ENCODE peak calls at places on chromosomes 11 and 22, in ten cellular contexts. F, E, O, C, B, Z, K, U, Q and X are unnamed samples.

GRCh38 chr11:118928108-118928869 is 2.6 kb upstream of the BCL9L start:
- DNase-seq in F (peak; percentile 95), E (peak; percentile 71), O (peak; percentile 90), C (peak; percentile 62), B (peak; percentile 96), Z (peak; percentile 81), K (peak; percentile 98), U (peak; percentile 94), Q (peak; percentile 78), X (peak; percentile 97)

GRCh38 chr11:35978891-35979290 is 35.0 kb downstream of the LDLRAD3 start:
- DNase-seq in F (no peak), E (no peak), O (no peak), C (no peak), B (no peak), Z (no peak), K (no peak), U (no peak), Q (no peak), X (no peak)

GRCh38 chr11:86999859-87000753 is 37.6 kb upstream of the TMEM135 start:
- DNase-seq in F (peak; percentile 36), E (no peak), O (no peak), C (no peak), B (peak; percentile 20), Z (no peak), K (peak; percentile 83), U (no peak), Q (no peak), X (no peak)

GRCh38 chr22:42292726-42293520 is 22.5 kb upstream of the TCF20 start:
- DNase-seq in F (no peak), E (no peak), O (no peak), C (no peak), B (peak; percentile 48), Z (no peak), K (no peak), U (no peak), Q (no peak), X (peak; percentile 84)

GRCh38 chr22:44685384-44686056 is 16.5 kb upstream of the PRR5 start:
- DNase-seq in F (peak; percentile 60), E (no peak), O (peak; percentile 63), C (peak; percentile 42), B (peak; percentile 48), Z (peak; percentile 72), K (peak; percentile 88), U (peak; percentile 77), Q (no peak), X (peak; percentile 86)

GRCh38 chr11:57414612-57415212 is 12.2 kb downstream of the SLC43A3 start:
- DNase-seq in F (no peak), E (no peak), O (no peak), C (no peak), B (no peak), Z (no peak), K (no peak), U (no peak), Q (no peak), X (no peak)

GRCh38 chr22:18115844-18116480 is 5.4 kb downstream of the TUBA8 start:
- DNase-seq in F (no peak), E (no peak), O (no peak), C (no peak), B (no peak), Z (no peak), K (no peak), U (no peak), Q (no peak), X (no peak)

GRCh38 chr22:38927033-38927789 is 30.2 kb upstream of the APOBEC3A start:
- DNase-seq in F (peak; percentile 79), E (no peak), O (no peak), C (peak; percentile 84), B (peak; percentile 87), Z (peak; percentile 53), K (peak; percentile 93), U (peak; percentile 29), Q (peak; percentile 18), X (peak; percentile 91)

GRCh38 chr11:95299078-95299611 is 68.1 kb upstream of the SESN3 start:
- DNase-seq in F (no peak), E (no peak), O (peak; percentile 29), C (no peak), B (no peak), Z (no peak), K (no peak), U (no peak), Q (no peak), X (no peak)

GRCh38 chr11:119774180-119774763 is 45.3 kb upstream of the NECTIN1 start:
- DNase-seq in F (no peak), E (no peak), O (no peak), C (no peak), B (peak; percentile 10), Z (no peak), K (peak; percentile 88), U (no peak), Q (no peak), X (peak; percentile 75)

GRCh38 chr11:100876826-100877545 is 189.9 kb downstream of the ARHGAP42 start:
- DNase-seq in F (no peak), E (no peak), O (peak; percentile 96), C (no peak), B (no peak), Z (no peak), K (no peak), U (no peak), Q (no peak), X (no peak)

GRCh38 chr11:19980957-19981669 is 179.2 kb downstream of the DBX1 start:
- DNase-seq in F (peak; percentile 21), E (no peak), O (peak; percentile 60), C (no peak), B (peak; percentile 51), Z (no peak), K (no peak), U (no peak), Q (no peak), X (no peak)

GRCh38 chr22:27851974-27852713 is 50.6 kb upstream of the MN1 start:
- DNase-seq in F (peak; percentile 74), E (no peak), O (no peak), C (no peak), B (no peak), Z (no peak), K (no peak), U (no peak), Q (no peak), X (peak; percentile 16)